ENCODE peak calls at places on chromosomes 4 and X, in eight cellular contexts. One of them, this sample, is unnamed.

GRCh38 chrX:49915352-49916222 is 6.8 kb upstream of the CLCN5 start:
- DNase-seq in skeletal muscle cell: no peak
- DNase-seq in NCI-H1694: peak; percentile 58
- DNase-seq in putamen: peak; percentile 18
- DNase-seq in fibroblast of mammary gland: peak; percentile 64
- DNase-seq in SK-MEL-5: peak; percentile 70
- DNase-seq in NCI-H82: peak; percentile 76
- DNase-seq in tibial artery: peak; percentile 41
- DNase-seq in this sample: no peak

GRCh38 chr4:34922325-34922724 is 1322.0 kb downstream of the ARAP2 start:
- DNase-seq in tibial artery: no peak
- DNase-seq in skeletal muscle cell: no peak
- DNase-seq in NCI-H1694: no peak
- DNase-seq in NCI-H82: no peak
- DNase-seq in putamen: no peak
- DNase-seq in SK-MEL-5: no peak
- DNase-seq in fibroblast of mammary gland: no peak
- DNase-seq in this sample: no peak

GRCh38 chr4:140695483-140695882 is 60.7 kb downstream of the TBC1D9 start:
- DNase-seq in skeletal muscle cell: no peak
- DNase-seq in putamen: no peak
- DNase-seq in fibroblast of mammary gland: no peak
- DNase-seq in SK-MEL-5: no peak
- DNase-seq in NCI-H82: no peak
- DNase-seq in tibial artery: no peak
- DNase-seq in NCI-H1694: no peak
- DNase-seq in this sample: no peak

GRCh38 chr4:7976025-7976424 is 36.4 kb upstream of the AFAP1 start:
- DNase-seq in tibial artery: no peak
- DNase-seq in putamen: no peak
- DNase-seq in SK-MEL-5: no peak
- DNase-seq in skeletal muscle cell: no peak
- DNase-seq in NCI-H82: no peak
- DNase-seq in NCI-H1694: peak; percentile 7
- DNase-seq in fibroblast of mammary gland: no peak
- DNase-seq in this sample: no peak

GRCh38 chr4:3836041-3836801 is 70.0 kb downstream of the ADRA2C start:
- DNase-seq in NCI-H82: no peak
- DNase-seq in skeletal muscle cell: no peak
- DNase-seq in NCI-H1694: no peak
- DNase-seq in fibroblast of mammary gland: no peak
- DNase-seq in putamen: peak; percentile 54
- DNase-seq in tibial artery: no peak
- DNase-seq in SK-MEL-5: no peak
- DNase-seq in this sample: no peak

GRCh38 chr4:80215449-80216052 is 18.2 kb downstream of the PRDM8 start:
- DNase-seq in SK-MEL-5: peak; percentile 26
- DNase-seq in NCI-H1694: no peak
- DNase-seq in NCI-H82: peak; percentile 46
- DNase-seq in skeletal muscle cell: no peak
- DNase-seq in tibial artery: no peak
- DNase-seq in fibroblast of mammary gland: peak; percentile 58
- DNase-seq in putamen: no peak
- DNase-seq in this sample: no peak

GRCh38 chr4:75254745-75255144 is 259.5 kb downstream of the RCHY1 start:
- DNase-seq in NCI-H1694: no peak
- DNase-seq in putamen: no peak
- DNase-seq in fibroblast of mammary gland: peak; percentile 27
- DNase-seq in tibial artery: no peak
- DNase-seq in skeletal muscle cell: peak; percentile 13
- DNase-seq in NCI-H82: peak; percentile 87
- DNase-seq in SK-MEL-5: no peak
- DNase-seq in this sample: no peak

GRCh38 chr4:8744083-8744805 is 127.4 kb downstream of the HMX1 start:
- DNase-seq in tibial artery: no peak
- DNase-seq in fibroblast of mammary gland: no peak
- DNase-seq in NCI-H82: no peak
- DNase-seq in SK-MEL-5: peak; percentile 6
- DNase-seq in skeletal muscle cell: no peak
- DNase-seq in putamen: no peak
- DNase-seq in NCI-H1694: no peak
- DNase-seq in this sample: no peak

GRCh38 chr4:48205092-48205491 is 64.5 kb downstream of the TEC start:
- DNase-seq in skeletal muscle cell: peak; percentile 1
- DNase-seq in fibroblast of mammary gland: peak; percentile 42
- DNase-seq in SK-MEL-5: no peak
- DNase-seq in tibial artery: no peak
- DNase-seq in NCI-H1694: no peak
- DNase-seq in NCI-H82: no peak
- DNase-seq in putamen: no peak
- DNase-seq in this sample: no peak

GRCh38 chrX:13376857-13377441 is 57.1 kb upstream of the ATXN3L start:
- DNase-seq in NCI-H82: peak; percentile 88
- DNase-seq in NCI-H1694: peak; percentile 41
- DNase-seq in SK-MEL-5: peak; percentile 17
- DNase-seq in fibroblast of mammary gland: peak; percentile 98
- DNase-seq in skeletal muscle cell: peak; percentile 96
- DNase-seq in putamen: no peak
- DNase-seq in tibial artery: no peak
- DNase-seq in this sample: peak; percentile 77

GRCh38 chr4:94036964-94037363 is 170.7 kb upstream of the SMARCAD1 start:
- DNase-seq in SK-MEL-5: no peak
- DNase-seq in putamen: no peak
- DNase-seq in tibial artery: no peak
- DNase-seq in NCI-H1694: no peak
- DNase-seq in fibroblast of mammary gland: no peak
- DNase-seq in NCI-H82: no peak
- DNase-seq in skeletal muscle cell: no peak
- DNase-seq in this sample: peak; percentile 15

GRCh38 chrX:76802698-76803097 is 375.2 kb downstream of the MAGEE1 start:
- DNase-seq in NCI-H1694: no peak
- DNase-seq in NCI-H82: no peak
- DNase-seq in fibroblast of mammary gland: peak; percentile 5
- DNase-seq in tibial artery: no peak
- DNase-seq in putamen: no peak
- DNase-seq in SK-MEL-5: no peak
- DNase-seq in skeletal muscle cell: no peak
- DNase-seq in this sample: peak; percentile 10

GRCh38 chr4:53734584-53735363 is 143.5 kb upstream of the LNX1 start:
- DNase-seq in SK-MEL-5: no peak
- DNase-seq in tibial artery: no peak
- DNase-seq in NCI-H82: no peak
- DNase-seq in fibroblast of mammary gland: peak; percentile 85
- DNase-seq in skeletal muscle cell: peak; percentile 26
- DNase-seq in putamen: no peak
- DNase-seq in NCI-H1694: no peak
- DNase-seq in this sample: peak; percentile 66

GRCh38 chr4:113958766-113959540 is 20.5 kb downstream of the ARSJ start:
- DNase-seq in fibroblast of mammary gland: peak; percentile 96
- DNase-seq in SK-MEL-5: peak; percentile 51
- DNase-seq in skeletal muscle cell: peak; percentile 91
- DNase-seq in putamen: peak; percentile 78
- DNase-seq in NCI-H82: no peak
- DNase-seq in tibial artery: no peak
- DNase-seq in NCI-H1694: no peak
- DNase-seq in this sample: peak; percentile 98

GRCh38 chr4:143294310-143294709 is 42.4 kb upstream of the GAB1 start:
- DNase-seq in NCI-H82: no peak
- DNase-seq in SK-MEL-5: no peak
- DNase-seq in NCI-H1694: no peak
- DNase-seq in fibroblast of mammary gland: peak; percentile 72
- DNase-seq in putamen: peak; percentile 13
- DNase-seq in skeletal muscle cell: no peak
- DNase-seq in tibial artery: peak; percentile 66
- DNase-seq in this sample: no peak

GRCh38 chr4:31422006-31422405 is 701.8 kb downstream of the PCDH7 start:
- DNase-seq in skeletal muscle cell: no peak
- DNase-seq in NCI-H82: no peak
- DNase-seq in putamen: no peak
- DNase-seq in tibial artery: no peak
- DNase-seq in SK-MEL-5: peak; percentile 57
- DNase-seq in fibroblast of mammary gland: no peak
- DNase-seq in NCI-H1694: no peak
- DNase-seq in this sample: peak; percentile 11

GRCh38 chrX:141221611-141222010 is 20.7 kb downstream of the SPANXC start:
- DNase-seq in tibial artery: no peak
- DNase-seq in putamen: no peak
- DNase-seq in fibroblast of mammary gland: no peak
- DNase-seq in NCI-H82: no peak
- DNase-seq in skeletal muscle cell: no peak
- DNase-seq in SK-MEL-5: no peak
- DNase-seq in NCI-H1694: no peak
- DNase-seq in this sample: no peak

GRCh38 chr4:122968227-122968812 is 45.9 kb upstream of the NUDT6 start:
- DNase-seq in SK-MEL-5: no peak
- DNase-seq in NCI-H1694: no peak
- DNase-seq in fibroblast of mammary gland: no peak
- DNase-seq in skeletal muscle cell: peak; percentile 12
- DNase-seq in NCI-H82: no peak
- DNase-seq in tibial artery: no peak
- DNase-seq in putamen: no peak
- DNase-seq in this sample: no peak

GRCh38 chr4:128676095-128676494 is 133.4 kb upstream of the JADE1 start:
- DNase-seq in skeletal muscle cell: no peak
- DNase-seq in NCI-H82: no peak
- DNase-seq in SK-MEL-5: no peak
- DNase-seq in putamen: no peak
- DNase-seq in tibial artery: no peak
- DNase-seq in fibroblast of mammary gland: no peak
- DNase-seq in NCI-H1694: no peak
- DNase-seq in this sample: no peak

GRCh38 chrX:125262836-125263235 is 56.8 kb upstream of the TEX13C start:
- DNase-seq in SK-MEL-5: no peak
- DNase-seq in tibial artery: no peak
- DNase-seq in fibroblast of mammary gland: no peak
- DNase-seq in NCI-H1694: no peak
- DNase-seq in skeletal muscle cell: no peak
- DNase-seq in putamen: no peak
- DNase-seq in NCI-H82: no peak
- DNase-seq in this sample: no peak

GRCh38 chr4:120733054-120733453 is 189.5 kb downstream of the PRDM5 start:
- DNase-seq in tibial artery: no peak
- DNase-seq in skeletal muscle cell: no peak
- DNase-seq in NCI-H1694: no peak
- DNase-seq in NCI-H82: no peak
- DNase-seq in fibroblast of mammary gland: no peak
- DNase-seq in putamen: no peak
- DNase-seq in SK-MEL-5: no peak
- DNase-seq in this sample: no peak

GRCh38 chr4:147543039-147543438 is 62.1 kb downstream of the EDNRA start:
- DNase-seq in putamen: no peak
- DNase-seq in skeletal muscle cell: no peak
- DNase-seq in tibial artery: no peak
- DNase-seq in NCI-H1694: no peak
- DNase-seq in fibroblast of mammary gland: peak; percentile 67
- DNase-seq in SK-MEL-5: no peak
- DNase-seq in NCI-H82: no peak
- DNase-seq in this sample: no peak

GRCh38 chrX:49117597-49117996 is 5.9 kb downstream of the GPKOW start:
- DNase-seq in fibroblast of mammary gland: no peak
- DNase-seq in tibial artery: no peak
- DNase-seq in NCI-H82: no peak
- DNase-seq in NCI-H1694: no peak
- DNase-seq in putamen: no peak
- DNase-seq in skeletal muscle cell: no peak
- DNase-seq in SK-MEL-5: no peak
- DNase-seq in this sample: no peak

GRCh38 chr4:94488667-94489066 is 36.9 kb downstream of the PDLIM5 start:
- DNase-seq in putamen: no peak
- DNase-seq in NCI-H82: no peak
- DNase-seq in NCI-H1694: no peak
- DNase-seq in SK-MEL-5: peak; percentile 1
- DNase-seq in fibroblast of mammary gland: peak; percentile 52
- DNase-seq in skeletal muscle cell: no peak
- DNase-seq in tibial artery: no peak
- DNase-seq in this sample: peak; percentile 40

GRCh38 chr4:102623622-102624021 is 122.5 kb downstream of the NFKB1 start:
- DNase-seq in tibial artery: no peak
- DNase-seq in SK-MEL-5: peak; percentile 71
- DNase-seq in fibroblast of mammary gland: peak; percentile 61
- DNase-seq in NCI-H1694: no peak
- DNase-seq in putamen: no peak
- DNase-seq in skeletal muscle cell: no peak
- DNase-seq in NCI-H82: peak; percentile 39
- DNase-seq in this sample: no peak

GRCh38 chr4:6701371-6701770 is 7.7 kb downstream of the S100P start:
- DNase-seq in SK-MEL-5: peak; percentile 16
- DNase-seq in NCI-H82: peak; percentile 38
- DNase-seq in fibroblast of mammary gland: no peak
- DNase-seq in putamen: no peak
- DNase-seq in NCI-H1694: no peak
- DNase-seq in skeletal muscle cell: no peak
- DNase-seq in tibial artery: no peak
- DNase-seq in this sample: no peak

GRCh38 chr4:134567461-134567860 is 365.9 kb upstream of the PABPC4L start:
- DNase-seq in NCI-H82: no peak
- DNase-seq in putamen: no peak
- DNase-seq in tibial artery: no peak
- DNase-seq in fibroblast of mammary gland: no peak
- DNase-seq in NCI-H1694: no peak
- DNase-seq in skeletal muscle cell: no peak
- DNase-seq in SK-MEL-5: no peak
- DNase-seq in this sample: no peak

GRCh38 chrX:48761674-48762471 is at the start of gene GLOD5:
- DNase-seq in putamen: no peak
- DNase-seq in NCI-H82: peak; percentile 45
- DNase-seq in SK-MEL-5: peak; percentile 60
- DNase-seq in skeletal muscle cell: no peak
- DNase-seq in fibroblast of mammary gland: peak; percentile 3
- DNase-seq in NCI-H1694: no peak
- DNase-seq in tibial artery: no peak
- DNase-seq in this sample: no peak

GRCh38 chr4:186144596-186145569 is 40.4 kb downstream of the FAM149A start:
- DNase-seq in NCI-H82: peak; percentile 57
- DNase-seq in SK-MEL-5: peak; percentile 47
- DNase-seq in NCI-H1694: no peak
- DNase-seq in tibial artery: peak; percentile 63
- DNase-seq in fibroblast of mammary gland: peak; percentile 47
- DNase-seq in skeletal muscle cell: peak; percentile 20
- DNase-seq in putamen: peak; percentile 44
- DNase-seq in this sample: no peak

GRCh38 chrX:54044877-54045328 is 630 bp upstream of the PHF8 start:
- DNase-seq in SK-MEL-5: no peak
- DNase-seq in skeletal muscle cell: no peak
- DNase-seq in tibial artery: no peak
- DNase-seq in NCI-H82: no peak
- DNase-seq in NCI-H1694: no peak
- DNase-seq in putamen: peak; percentile 31
- DNase-seq in fibroblast of mammary gland: no peak
- DNase-seq in this sample: no peak

GRCh38 chrX:10404435-10404834 is 215.9 kb downstream of the MID1 start:
- DNase-seq in SK-MEL-5: no peak
- DNase-seq in putamen: no peak
- DNase-seq in tibial artery: no peak
- DNase-seq in NCI-H1694: no peak
- DNase-seq in fibroblast of mammary gland: peak; percentile 53
- DNase-seq in skeletal muscle cell: no peak
- DNase-seq in NCI-H82: no peak
- DNase-seq in this sample: peak; percentile 46

GRCh38 chr4:89719536-89719935 is 117.4 kb downstream of the SNCA start:
- DNase-seq in skeletal muscle cell: no peak
- DNase-seq in fibroblast of mammary gland: peak; percentile 12
- DNase-seq in NCI-H1694: no peak
- DNase-seq in tibial artery: no peak
- DNase-seq in NCI-H82: no peak
- DNase-seq in putamen: no peak
- DNase-seq in SK-MEL-5: no peak
- DNase-seq in this sample: no peak

GRCh38 chr4:149709640-149710039 is 106.0 kb downstream of the IQCM start:
- DNase-seq in NCI-H82: no peak
- DNase-seq in tibial artery: no peak
- DNase-seq in NCI-H1694: no peak
- DNase-seq in putamen: no peak
- DNase-seq in skeletal muscle cell: no peak
- DNase-seq in SK-MEL-5: no peak
- DNase-seq in fibroblast of mammary gland: no peak
- DNase-seq in this sample: no peak

GRCh38 chr4:40180356-40180755 is 16.5 kb upstream of the RHOH start:
- DNase-seq in skeletal muscle cell: peak; percentile 91
- DNase-seq in fibroblast of mammary gland: peak; percentile 97
- DNase-seq in NCI-H1694: no peak
- DNase-seq in putamen: no peak
- DNase-seq in NCI-H82: no peak
- DNase-seq in tibial artery: no peak
- DNase-seq in SK-MEL-5: no peak
- DNase-seq in this sample: peak; percentile 85

This sample was measured in HS-5.